ENCODE peak calls at places on chromosome 1, in seven cellular contexts. W is tibial artery, S is A673, M is astrocyte of the spinal cord, E is foreskin fibroblast, V is heart left ventricle, Z is MM.1S. B is an unnamed sample.

GRCh38 chr1:192489748-192490147 is 85.8 kb upstream of the RGS1 start:
- DNase-seq in W (peak; percentile 70), S (peak; percentile 85), M (peak; percentile 96), E (peak; percentile 91), V (peak; percentile 68), Z (peak; percentile 83), B (no peak)

GRCh38 chr1:85295654-85296053 is 19.2 kb upstream of the BCL10 start:
- DNase-seq in W (no peak), S (no peak), M (no peak), E (peak; percentile 42), V (no peak), Z (no peak), B (no peak)

GRCh38 chr1:59833991-59834390 is 19.2 kb downstream of the HOOK1 start:
- DNase-seq in W (no peak), S (no peak), M (no peak), E (no peak), V (no peak), Z (no peak), B (no peak)

GRCh38 chr1:245871881-245872280 is 635.2 kb downstream of the SMYD3 start:
- DNase-seq in W (no peak), S (no peak), M (peak; percentile 91), E (peak; percentile 96), V (no peak), Z (no peak), B (no peak)

GRCh38 chr1:27233677-27234053 is 767 bp upstream of the WDTC1 start:
- DNase-seq in W (no peak), S (no peak), M (no peak), E (no peak), V (no peak), Z (no peak), B (no peak)

GRCh38 chr1:49765034-49765433 is 258.7 kb downstream of the AGBL4 start:
- DNase-seq in W (no peak), S (peak; percentile 41), M (no peak), E (no peak), V (no peak), Z (peak; percentile 45), B (no peak)

GRCh38 chr1:116254776-116255175 is 118.3 kb upstream of the ATP1A1 start:
- DNase-seq in W (no peak), S (no peak), M (no peak), E (peak; percentile 6), V (no peak), Z (no peak), B (no peak)

GRCh38 chr1:154871374-154871773 is 1.3 kb upstream of the KCNN3 start:
- DNase-seq in W (no peak), S (no peak), M (no peak), E (no peak), V (no peak), Z (peak; percentile 41), B (no peak)

GRCh38 chr1:111515291-111516007 is 12.0 kb upstream of the ADORA3 start:
- DNase-seq in W (peak; percentile 74), S (no peak), M (peak; percentile 45), E (peak; percentile 78), V (peak; percentile 93), Z (no peak), B (no peak)

GRCh38 chr1:217889401-217889800 is 258.3 kb downstream of the SPATA17 start:
- DNase-seq in W (no peak), S (peak; percentile 5), M (no peak), E (no peak), V (no peak), Z (no peak), B (no peak)

GRCh38 chr1:53659436-53659835 is 79.5 kb downstream of the GLIS1 start:
- DNase-seq in W (no peak), S (no peak), M (no peak), E (no peak), V (no peak), Z (no peak), B (no peak)

GRCh38 chr1:230753586-230754251 is 6.5 kb downstream of the CAPN9 start:
- DNase-seq in W (no peak), S (peak; percentile 68), M (peak; percentile 22), E (no peak), V (peak; percentile 45), Z (peak; percentile 48), B (no peak)

GRCh38 chr1:19468397-19468956 is 16.9 kb downstream of the CAPZB start:
- DNase-seq in W (no peak), S (no peak), M (no peak), E (peak; percentile 62), V (peak; percentile 59), Z (no peak), B (no peak)

GRCh38 chr1:175072131-175072941 is 4.7 kb downstream of the TNN start:
- DNase-seq in W (peak; percentile 25), S (peak; percentile 61), M (peak; percentile 57), E (peak; percentile 57), V (peak; percentile 45), Z (peak; percentile 65), B (peak; percentile 10)

DNA sequence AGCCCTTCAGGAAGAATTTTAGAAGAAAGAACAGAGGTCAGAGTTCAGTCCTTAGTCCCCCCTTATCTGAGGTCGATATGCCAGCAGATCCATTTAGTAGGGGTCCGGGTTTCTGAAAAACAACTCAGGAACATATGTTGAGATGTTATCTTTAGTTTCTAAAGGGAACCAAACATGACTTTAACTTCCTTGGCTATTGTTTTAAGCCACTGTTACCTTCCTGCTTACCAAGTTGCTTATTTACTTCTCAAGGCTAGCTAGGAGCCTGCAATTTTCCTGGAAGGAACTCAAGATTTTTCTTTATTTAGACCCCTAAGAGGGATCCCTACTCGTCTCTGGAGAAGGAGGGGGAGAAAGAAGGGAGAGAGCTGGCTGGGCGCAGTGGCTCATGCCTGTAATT is 54.3 kb downstream of the KCNC4 start:
- DNase-seq in W (no peak), S (no peak), M (no peak), E (no peak), V (no peak), Z (no peak), B (no peak)
- H3K4me3 ChIP-seq in W (no peak overlapping the region), S (no peak overlapping the region), M (no peak overlapping the region), E (no peak overlapping the region), V (no peak overlapping the region), Z (no peak overlapping the region), B (no peak overlapping the region)

DNA sequence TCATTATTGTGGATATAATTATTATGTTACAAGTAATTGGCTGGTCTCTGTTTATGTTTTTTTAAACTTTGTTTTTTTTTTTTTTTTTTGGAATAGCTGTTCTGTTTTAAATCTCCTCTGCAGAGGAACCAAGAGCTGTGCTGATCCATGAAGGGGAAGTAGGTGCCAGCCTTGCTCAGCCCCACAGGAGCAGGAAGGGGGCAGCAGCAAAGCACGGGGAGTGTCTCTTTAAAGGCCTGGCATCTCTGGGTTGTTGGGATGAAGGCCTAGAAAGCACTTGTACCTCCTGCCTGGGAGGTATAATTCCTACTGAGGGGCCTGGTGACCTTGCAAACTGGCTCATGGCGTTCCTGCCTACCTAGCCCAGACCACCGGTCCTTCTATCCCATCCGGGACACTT is 2.5 kb upstream of the GRHL3 start:
- DNase-seq in W (no peak), S (no peak), M (no peak), E (no peak), V (no peak), Z (no peak), B (no peak)
- TF ChIP-seq CTCF in W (no peak), S (no peak), M (no peak), E (no peak), V (no peak), Z (no peak), B (no peak)

DNA sequence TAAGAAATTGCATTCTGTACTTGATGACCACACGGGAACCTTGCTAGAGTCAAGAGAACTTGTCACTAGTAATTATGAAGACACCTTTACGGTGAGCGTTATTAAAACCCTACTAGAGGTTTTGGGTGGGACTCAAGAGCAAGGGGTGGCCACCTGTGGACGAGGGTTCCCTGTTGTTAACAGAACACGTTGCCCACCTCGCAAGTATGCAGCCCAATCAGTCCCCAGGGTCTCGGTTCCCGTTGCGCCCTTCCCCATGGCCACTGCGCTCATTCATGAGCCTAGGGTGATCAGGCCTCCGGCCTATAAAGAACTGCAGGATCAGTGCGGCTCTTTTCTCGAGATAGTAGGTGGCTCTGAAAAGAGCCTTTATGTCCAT is 30.2 kb upstream of the RNF187 start:
- DNase-seq in W (no peak), S (no peak), M (no peak), E (no peak), V (no peak), Z (peak; percentile 16), B (no peak)
- H3K4me3 ChIP-seq in W (peak overlapping the region; percentile 57), S (peak overlapping the region; percentile 84), M (peak overlapping the region; percentile 75), E (peak overlapping the region; percentile 75), V (peak overlapping the region; percentile 79), Z (peak overlapping the region; percentile 51), B (peak overlapping the region; percentile 82)

DNA sequence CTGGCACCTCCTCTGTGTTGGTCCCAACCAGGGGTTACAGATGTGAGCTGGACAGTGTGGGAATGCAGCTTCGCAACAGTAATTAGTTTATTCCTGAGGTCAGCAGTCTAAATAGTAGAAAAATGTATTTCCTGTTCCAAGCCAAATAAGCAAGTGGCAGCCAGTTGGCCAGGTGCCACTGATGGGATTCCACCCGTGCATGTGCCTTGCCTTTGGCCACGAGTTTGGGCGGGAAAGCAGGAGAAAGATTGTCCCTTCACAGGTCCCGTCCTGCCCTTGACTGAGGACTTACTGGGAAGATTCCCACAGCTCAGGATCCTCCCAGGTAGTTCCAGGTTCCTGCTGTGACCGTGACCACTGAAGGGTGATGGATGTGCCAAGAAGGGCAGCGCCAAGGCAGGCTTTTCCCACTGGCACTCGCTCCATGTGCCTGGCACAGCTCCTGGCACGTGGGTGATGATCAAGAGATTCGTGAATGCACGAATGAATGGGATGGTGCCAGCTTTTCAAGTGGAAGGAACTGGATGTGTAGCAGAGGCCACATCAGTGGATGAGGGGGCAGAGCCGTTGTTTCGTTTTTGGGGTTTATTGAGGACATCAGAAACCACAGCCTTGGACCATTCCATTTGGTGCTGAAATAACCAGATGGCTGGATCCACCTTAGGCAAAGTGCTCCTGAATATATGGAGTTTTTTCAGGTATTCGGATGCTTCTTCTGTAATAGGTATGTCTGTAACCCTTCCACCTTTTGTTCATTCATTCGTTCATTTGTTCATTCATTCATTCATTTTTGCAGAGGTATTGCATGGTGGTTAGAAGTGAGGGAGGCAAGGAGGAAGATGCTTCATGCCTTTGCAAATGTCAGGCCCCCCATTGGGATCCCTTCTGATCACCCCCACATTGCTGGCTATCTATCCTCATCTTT is 62.4 kb upstream of the WNT4 start:
- DNase-seq in W (no peak), S (no peak), M (no peak), E (peak; percentile 17), V (no peak), Z (no peak), B (no peak)
- TF ChIP-seq CTCF in W (no peak), S (no peak), M (no peak), E (no peak), V (no peak), Z (no peak), B (no peak)

GRCh38 chr1:12080773-12081556 is 17.9 kb downstream of the TNFRSF8 start:
- DNase-seq in W (no peak), S (no peak), M (no peak), E (no peak), V (peak; percentile 9), Z (no peak), B (no peak)

GRCh38 chr1:12078575-12078937 is 15.5 kb downstream of the TNFRSF8 start:
- DNase-seq in W (no peak), S (no peak), M (no peak), E (no peak), V (no peak), Z (no peak), B (no peak)

GRCh38 chr1:12080156-12080555 is 17.1 kb downstream of the TNFRSF8 start:
- DNase-seq in W (no peak), S (no peak), M (no peak), E (no peak), V (peak; percentile 12), Z (no peak), B (no peak)

GRCh38 chr1:12081648-12082396 is 18.7 kb downstream of the TNFRSF8 start:
- DNase-seq in W (no peak), S (no peak), M (no peak), E (no peak), V (peak; percentile 0), Z (no peak), B (no peak)

GRCh38 chr1:12078938-12079861 is 16.1 kb downstream of the TNFRSF8 start:
- DNase-seq in W (no peak), S (peak; percentile 62), M (peak; percentile 37), E (peak; percentile 55), V (peak; percentile 20), Z (peak; percentile 64), B (peak; percentile 79)
- H3K4me3 ChIP-seq in W (no peak overlapping the region), S (no peak overlapping the region), M (no peak overlapping the region), E (no peak overlapping the region), V (no peak overlapping the region), Z (peak overlapping the region; percentile 35), B (peak overlapping the region; percentile 33)

B was measured in GM12864.